ENCODE peak calls at places on chromosomes 13 and 19, in six cellular contexts. Z is cardiac fibroblast; D is heart left ventricle; O is CD8-positive, alpha-beta T cell; H is brain microvascular endothelial cell; Y is AG10803. A is an unnamed sample.

GRCh38 chr19:32870981-32871451 is 1.4 kb upstream of the SLC7A9 start:
- DNase-seq in Z (no peak), D (no peak), O (no peak), H (no peak), Y (no peak), A (no peak)

GRCh38 chr13:26074706-26075105 is 22.9 kb upstream of the SHISA2 start:
- DNase-seq in Z (peak; percentile 65), D (no peak), O (no peak), H (peak; percentile 51), Y (peak; percentile 13), A (no peak)

GRCh38 chr19:18086590-18087138 is at the start of gene IL12RB1:
- DNase-seq in Z (no peak), D (no peak), O (peak; percentile 62), H (no peak), Y (no peak), A (no peak)

GRCh38 chr13:23212621-23213020 is 31.8 kb downstream of the SGCG start:
- DNase-seq in Z (no peak), D (no peak), O (no peak), H (peak; percentile 78), Y (no peak), A (no peak)

GRCh38 chr19:35868172-35868822 is at the start of gene APLP1:
- DNase-seq in Z (peak; percentile 22), D (peak; percentile 81), O (peak; percentile 58), H (peak; percentile 16), Y (peak; percentile 39), A (peak; percentile 66)

GRCh38 chr13:42720116-42720857 is 61.1 kb upstream of the FAM216B start:
- DNase-seq in Z (peak; percentile 100), D (no peak), O (no peak), H (peak; percentile 98), Y (peak; percentile 95), A (no peak)

GRCh38 chr13:102548811-102549210 is 48.0 kb upstream of the TPP2 start:
- DNase-seq in Z (peak; percentile 15), D (no peak), O (no peak), H (no peak), Y (no peak), A (no peak)

GRCh38 chr13:27635256-27635655 is 13.6 kb downstream of the POLR1D start:
- DNase-seq in Z (no peak), D (no peak), O (no peak), H (no peak), Y (no peak), A (no peak)

GRCh38 chr13:33367931-33368330 is 82.4 kb upstream of the STARD13 start:
- DNase-seq in Z (peak; percentile 23), D (no peak), O (no peak), H (no peak), Y (no peak), A (no peak)

GRCh38 chr13:111909501-111909900 is 157.4 kb upstream of the SOX1 start:
- DNase-seq in Z (no peak), D (peak; percentile 4), O (no peak), H (no peak), Y (no peak), A (no peak)

GRCh38 chr13:30165791-30166190 is 141.6 kb downstream of the KATNAL1 start:
- DNase-seq in Z (peak; percentile 50), D (no peak), O (no peak), H (peak; percentile 7), Y (peak; percentile 33), A (no peak)

GRCh38 chr19:40255619-40256166 is 29.2 kb upstream of the CCNP start:
- DNase-seq in Z (no peak), D (no peak), O (no peak), H (no peak), Y (no peak), A (no peak)

GRCh38 chr13:47408546-47409319 is 511.9 kb upstream of the HTR2A start:
- DNase-seq in Z (no peak), D (no peak), O (no peak), H (no peak), Y (peak; percentile 25), A (no peak)

GRCh38 chr19:55369651-55370304 is 485 bp downstream of the IL11 start:
- DNase-seq in Z (peak; percentile 68), D (no peak), O (no peak), H (peak; percentile 74), Y (peak; percentile 79), A (peak; percentile 55)

GRCh38 chr13:99577934-99578917 is 77.0 kb downstream of the TM9SF2 start:
- DNase-seq in Z (peak; percentile 45), D (no peak), O (no peak), H (no peak), Y (peak; percentile 11), A (peak; percentile 40)

GRCh38 chr13:61030445-61030844 is 385.2 kb downstream of the PCDH20 start:
- DNase-seq in Z (no peak), D (no peak), O (no peak), H (no peak), Y (no peak), A (no peak)

GRCh38 chr13:82522872-82523271 is 1359.4 kb downstream of the SLITRK1 start:
- DNase-seq in Z (no peak), D (no peak), O (no peak), H (no peak), Y (no peak), A (no peak)

GRCh38 chr19:55600336-55601028 is 394 bp downstream of the ZNF524 start:
- DNase-seq in Z (no peak), D (peak; percentile 79), O (peak; percentile 69), H (no peak), Y (no peak), A (no peak)

GRCh38 chr19:32751066-32751465 is 31.5 kb downstream of the TDRD12 start:
- DNase-seq in Z (no peak), D (no peak), O (no peak), H (no peak), Y (no peak), A (no peak)

GRCh38 chr13:35865341-35866240 is 265.6 kb downstream of the DCLK1 start:
- DNase-seq in Z (no peak), D (no peak), O (no peak), H (no peak), Y (no peak), A (no peak)

GRCh38 chr19:8252922-8253589 is 43.9 kb downstream of the CERS4 start:
- DNase-seq in Z (peak; percentile 82), D (peak; percentile 79), O (peak; percentile 87), H (peak; percentile 71), Y (peak; percentile 64), A (peak; percentile 97)

GRCh38 chr13:107450426-107450825 is 764.9 kb downstream of the LIG4 start:
- DNase-seq in Z (no peak), D (no peak), O (no peak), H (no peak), Y (no peak), A (no peak)

GRCh38 chr19:16207490-16208025 is 9.8 kb downstream of the AP1M1 start:
- DNase-seq in Z (no peak), D (no peak), O (no peak), H (no peak), Y (no peak), A (no peak)

GRCh38 chr19:16208064-16208759 is 10.5 kb downstream of the AP1M1 start:
- DNase-seq in Z (no peak), D (no peak), O (no peak), H (no peak), Y (no peak), A (no peak)

GRCh38 chr19:16208847-16209246 is 11.1 kb downstream of the AP1M1 start:
- DNase-seq in Z (no peak), D (no peak), O (no peak), H (no peak), Y (no peak), A (no peak)

GRCh38 chr19:16209266-16209665 is 11.6 kb downstream of the AP1M1 start:
- DNase-seq in Z (no peak), D (no peak), O (no peak), H (no peak), Y (no peak), A (no peak)

DNA sequence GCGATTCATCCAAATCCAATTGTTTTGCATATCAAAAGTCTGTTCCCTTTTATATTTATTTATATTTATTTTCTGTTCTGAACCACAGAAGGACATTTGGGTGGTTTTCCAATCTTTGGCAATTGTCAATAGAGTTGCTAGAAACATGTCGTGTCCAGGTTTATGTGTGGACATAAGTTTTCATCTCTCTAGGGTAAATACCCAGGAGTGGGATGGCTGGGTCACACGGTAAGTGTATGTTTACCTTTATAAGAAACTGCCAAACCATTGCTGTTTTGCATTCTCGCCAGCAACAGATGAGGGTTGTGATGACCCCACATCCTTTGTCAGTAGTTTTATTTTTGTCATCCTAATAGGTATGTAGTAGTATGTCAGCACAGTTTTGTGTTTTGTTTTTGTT is 12.5 kb downstream of the AP1M1 start:
- DNase-seq in Z (no peak), D (no peak), O (no peak), H (no peak), Y (no peak), A (no peak)
- TF ChIP-seq CTCF in Z (no peak), D (no peak), O (no peak), H (no peak), Y (no peak), A (no peak)

DNA sequence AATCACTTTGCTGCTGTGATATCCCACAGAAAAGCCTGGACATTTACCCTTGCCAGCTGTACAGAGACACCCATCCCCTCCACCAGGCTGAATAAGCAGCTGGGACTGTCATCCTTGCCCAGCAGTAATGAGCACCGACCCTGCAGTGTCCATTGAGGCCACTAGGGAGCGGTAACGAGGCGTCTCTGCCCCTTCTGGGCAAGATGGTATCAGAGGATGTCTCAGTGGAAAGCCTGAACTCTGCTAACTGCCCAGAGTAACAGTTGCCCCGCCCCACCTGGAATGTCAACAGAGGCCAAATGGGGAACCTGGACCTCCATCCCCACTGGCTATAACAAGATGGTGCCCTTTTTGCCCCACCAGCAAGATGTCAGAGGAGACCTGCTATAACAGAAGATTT is 22.8 kb upstream of the CEACAM20 start:
- DNase-seq in Z (peak; percentile 53), D (no peak), O (no peak), H (peak; percentile 24), Y (peak; percentile 6), A (peak; percentile 62)
- TF ChIP-seq CTCF in Z (peak; percentile 67), D (peak; percentile 36), O (no peak), H (peak; percentile 74), Y (peak; percentile 48), A (peak; percentile 66)

DNA sequence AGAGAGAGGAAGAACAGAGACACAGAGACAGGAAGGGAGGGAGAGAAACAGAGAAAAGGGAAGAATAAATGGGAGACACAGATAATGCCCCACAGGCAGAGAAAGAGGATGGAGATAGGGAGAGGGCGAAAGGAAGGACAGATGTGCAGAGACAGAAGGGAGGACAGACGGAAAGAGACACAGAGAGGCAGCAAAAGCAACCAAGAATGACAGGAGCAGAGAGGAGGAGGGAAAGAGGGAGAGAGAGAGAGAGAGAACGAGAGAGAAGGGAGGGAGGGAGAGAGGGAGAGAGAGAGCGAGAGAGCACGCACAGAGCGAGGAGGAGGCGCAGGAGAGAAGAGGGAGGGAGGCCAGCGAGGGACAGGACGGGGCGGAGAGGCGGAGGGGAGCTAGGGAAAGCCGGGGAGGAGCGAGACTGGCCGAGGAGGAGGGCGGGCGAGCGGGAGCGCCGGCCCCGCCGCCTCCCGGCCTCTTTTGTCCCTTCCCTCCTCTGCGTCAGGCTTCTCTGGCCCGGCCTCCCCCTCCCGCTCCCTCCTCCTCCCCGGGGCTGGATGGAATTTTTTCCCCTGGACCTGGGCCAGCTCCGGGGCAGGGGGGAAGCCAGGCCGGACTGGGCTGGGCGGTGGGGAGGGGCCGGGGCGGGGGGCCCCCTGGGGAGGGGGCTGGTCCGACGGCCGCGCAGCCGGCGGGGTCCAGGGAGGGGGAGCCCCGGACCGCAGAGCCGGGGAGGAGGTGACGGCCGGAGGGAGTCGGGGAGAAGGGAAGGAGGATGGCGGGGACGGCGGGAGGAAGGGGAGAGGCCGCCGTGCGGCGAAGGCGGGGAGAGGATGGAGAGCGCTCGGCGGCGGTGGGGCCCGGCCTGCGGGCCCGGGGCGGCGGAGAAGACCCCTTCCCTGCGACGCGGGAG is 4.2 kb upstream of the SPACA6 start:
- DNase-seq in Z (peak; percentile 97), D (peak; percentile 96), O (no peak), H (peak; percentile 88), Y (peak; percentile 97), A (peak; percentile 55)
- TF ChIP-seq CTCF in Z (no peak), D (peak; percentile 28), O (no peak), H (peak; percentile 3), Y (peak; percentile 9), A (no peak)

GRCh38 chr13:113862766-113863510 is 938 bp downstream of the GAS6 start:
- DNase-seq in Z (peak; percentile 45), D (peak; percentile 81), O (no peak), H (no peak), Y (peak; percentile 46), A (no peak)
- TF ChIP-seq CTCF in Z (no peak), D (peak; percentile 34), O (no peak), H (no peak), Y (peak; percentile 18), A (no peak)

A was measured in neural crest cell.